ENCODE peak calls at places on chromosomes 4 and X, in seven cellular contexts. M, W, G, J, Q, H and X are unnamed samples.

GRCh38 chr4:70544279-70544870 is 26.0 kb downstream of the AMTN start:
- DNase-seq in J (no peak), G (no peak), Q (no peak), W (no peak), H (no peak), M (no peak), X (no peak)

GRCh38 chrX:127306262-127306661 is 486.7 kb downstream of the PRR32 start:
- DNase-seq in J (no peak), H (no peak), G (no peak), M (no peak), Q (no peak), W (no peak), X (no peak)

GRCh38 chr4:80409798-80410197 is 74.3 kb downstream of the CFAP299 start:
- DNase-seq in G (peak), W (no peak), H (no peak), J (no peak), M (no peak), Q (no peak), X (no peak)

GRCh38 chr4:11197942-11198341 is 230.8 kb downstream of the HS3ST1 start:
- DNase-seq in M (no peak), W (no peak), H (no peak), Q (no peak), G (no peak), J (no peak), X (no peak)

GRCh38 chr4:103478210-103478609 is 241.6 kb downstream of the TACR3 start:
- DNase-seq in M (no peak), J (no peak), Q (no peak), G (no peak), H (no peak), W (no peak), X (no peak)

GRCh38 chrX:150058728-150059127 is 120.4 kb upstream of the EOLA2 start:
- DNase-seq in J (no peak), M (no peak), G (no peak), W (no peak), Q (no peak), H (no peak), X (no peak)

GRCh38 chr4:169040559-169041261 is 30.7 kb upstream of the CBR4 start:
- DNase-seq in W (no peak), M (no peak), Q (no peak), J (no peak), G (no peak), H (no peak), X (peak)

GRCh38 chr4:29372971-29373370 is 1347.2 kb upstream of the PCDH7 start:
- DNase-seq in M (no peak), G (no peak), Q (no peak), H (no peak), W (no peak), J (no peak), X (no peak)

GRCh38 chr4:147707892-147708672 is 23.8 kb upstream of the ARHGAP10 start:
- DNase-seq in M (no peak), J (no peak), W (peak), G (peak), Q (no peak), H (no peak), X (peak)

GRCh38 chr4:61540944-61541343 is 340.8 kb downstream of the ADGRL3 start:
- DNase-seq in M (no peak), Q (no peak), W (no peak), H (peak), G (no peak), J (no peak), X (peak)

GRCh38 chr4:39104255-39104654 is 42.2 kb downstream of the KLHL5 start:
- DNase-seq in J (no peak), H (no peak), Q (no peak), M (no peak), W (no peak), G (no peak), X (no peak)

DNA sequence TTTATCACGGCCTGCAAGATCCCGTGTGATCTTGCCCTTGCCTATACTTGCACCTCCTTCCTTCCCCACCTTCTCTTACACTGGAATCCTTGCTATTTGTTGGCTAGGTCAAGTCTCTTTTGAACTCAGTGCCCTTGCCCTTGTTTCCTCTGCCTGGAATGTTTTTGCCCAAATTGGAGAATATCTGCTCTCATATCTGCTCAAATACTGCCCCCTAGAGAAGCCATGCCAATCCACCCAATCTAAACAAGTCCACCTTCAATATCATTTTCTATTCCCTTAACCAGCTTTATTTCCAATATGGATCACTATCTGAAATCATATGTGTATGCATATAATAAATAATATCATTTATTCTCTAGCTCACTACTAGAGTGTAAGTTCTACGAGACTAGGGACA is 1044.2 kb upstream of the FTHL17 start:
- DNase-seq in J (no peak), H (no peak), W (no peak), M (peak), Q (no peak), G (no peak), X (no peak)
- TF ChIP-seq CTCF in J (no peak), H (no peak), W (no peak), M (no peak), Q (no peak), G (no peak), X (no peak)

GRCh38 chr4:120085705-120086104 is 19.1 kb upstream of the MAD2L1 start:
- DNase-seq in Q (no peak), M (no peak), W (no peak), H (no peak), G (no peak), J (no peak), X (no peak)
- TF ChIP-seq EP300 in Q (no peak), M (no peak), W (no peak), H (no peak), G (no peak), J (no peak), X (no peak)

GRCh38 chr4:151227731-151228130 is 49.2 kb upstream of the PRSS48 start:
- DNase-seq in M (no peak), W (peak), H (no peak), J (no peak), Q (peak), G (peak), X (no peak)
- H3K27ac ChIP-seq in M (no peak), W (peak), H (no peak), J (peak), Q (peak), G (peak), X (peak)

DNA sequence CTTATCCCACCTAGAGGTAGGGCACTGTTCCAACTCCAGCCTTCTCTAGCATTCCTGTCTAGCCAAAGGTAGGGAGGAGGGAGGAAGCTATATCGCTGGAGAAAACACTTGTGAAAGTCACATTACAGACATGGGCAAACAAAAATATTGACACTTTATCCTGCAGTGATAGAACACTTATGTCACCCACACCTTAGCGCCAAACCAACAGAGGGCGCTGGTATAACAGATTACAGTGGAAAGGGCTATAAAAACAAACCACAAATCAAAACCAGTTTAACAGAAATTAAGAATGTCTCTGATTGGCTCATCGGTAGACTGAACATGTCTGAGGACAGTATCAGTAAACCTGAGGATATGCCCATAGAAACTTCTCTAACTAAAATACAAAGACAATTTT is 451.3 kb downstream of the TLL1 start:
- DNase-seq in J (no peak), H (no peak), Q (no peak), G (no peak), M (no peak), W (no peak), X (no peak)
- TF ChIP-seq CTCF in J (no peak), H (no peak), Q (no peak), G (no peak), M (no peak), W (peak), X (no peak)

GRCh38 chr4:3041192-3042142 is 32.9 kb downstream of the HTT-AS start:
- DNase-seq in G (peak), H (no peak), Q (no peak), W (peak), M (no peak), J (peak), X (peak)
- TF ChIP-seq EP300 in G (no peak), H (no peak), Q (no peak), W (no peak), M (no peak), J (no peak), X (no peak)

GRCh38 chr4:124083706-124084105 is 628.8 kb downstream of the ANKRD50 start:
- DNase-seq in M (no peak), J (no peak), W (no peak), G (no peak), H (no peak), Q (no peak), X (no peak)
- H3K27ac ChIP-seq in M (no peak), J (no peak), W (no peak), G (no peak), H (no peak), Q (no peak), X (no peak)